ENCODE peak calls at places on chromosome 21, in four cellular contexts. G, D, F and I are unnamed samples.

GRCh38 chr21:36454706-36455105 is 25.2 kb downstream of the CLDN14 start:
- DNase-seq in D (no peak), G (no peak), F (no peak), I (no peak)

GRCh38 chr21:44531606-44532128 is 8.3 kb downstream of the KRTAP10-1 start:
- DNase-seq in G (no peak), F (peak), D (no peak), I (no peak)

GRCh38 chr21:34949499-34949898 is 99.6 kb downstream of the RUNX1 start:
- DNase-seq in F (no peak), G (no peak), D (no peak), I (no peak)

GRCh38 chr21:30216041-30216723 is at the start of gene CLDN8:
- DNase-seq in G (no peak), D (no peak), F (no peak), I (no peak)

GRCh38 chr21:37644666-37645065 is 271.6 kb downstream of the KCNJ6 start:
- DNase-seq in D (no peak), F (no peak), G (no peak), I (no peak)

GRCh38 chr21:38468989-38469388 is 29.3 kb downstream of the ERG start:
- DNase-seq in G (no peak), D (no peak), F (no peak), I (no peak)

GRCh38 chr21:42841156-42841915 is 38.0 kb downstream of the WDR4 start:
- DNase-seq in G (peak), D (no peak), F (peak), I (peak)

GRCh38 chr21:36079010-36079649 is 9.3 kb downstream of the CBR1 start:
- DNase-seq in F (no peak), G (peak), D (no peak), I (no peak)

DNA sequence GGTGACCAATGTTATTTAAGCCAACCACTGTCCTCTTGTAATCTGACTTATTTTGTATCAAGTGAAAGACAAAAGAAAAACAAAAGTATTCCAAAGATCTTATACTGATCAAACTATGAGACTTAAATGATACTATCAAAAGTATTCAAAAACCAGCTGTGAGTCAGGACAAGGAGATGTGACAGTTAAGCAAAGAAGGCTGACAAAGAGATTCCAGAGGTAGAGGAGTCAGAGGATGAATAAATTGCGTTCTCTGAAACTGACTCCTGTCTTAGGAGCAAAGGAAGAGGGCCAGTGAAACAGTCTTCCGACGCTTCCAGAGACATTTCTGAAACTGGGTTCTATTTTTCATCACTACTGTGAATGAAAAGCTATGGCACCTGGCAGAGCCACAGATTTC is 20.9 kb downstream of the TMEM50B start:
- DNase-seq in G (no peak), F (no peak), D (no peak), I (no peak)
- TF ChIP-seq TEAD4 in G (no peak), F (no peak), D (no peak), I (no peak)

GRCh38 chr21:40717008-40717407 is 129.9 kb downstream of the DSCAM start:
- DNase-seq in G (no peak), F (no peak), D (no peak), I (no peak)
- TF ChIP-seq TEAD4 in G (no peak), F (no peak), D (no peak), I (no peak)

DNA sequence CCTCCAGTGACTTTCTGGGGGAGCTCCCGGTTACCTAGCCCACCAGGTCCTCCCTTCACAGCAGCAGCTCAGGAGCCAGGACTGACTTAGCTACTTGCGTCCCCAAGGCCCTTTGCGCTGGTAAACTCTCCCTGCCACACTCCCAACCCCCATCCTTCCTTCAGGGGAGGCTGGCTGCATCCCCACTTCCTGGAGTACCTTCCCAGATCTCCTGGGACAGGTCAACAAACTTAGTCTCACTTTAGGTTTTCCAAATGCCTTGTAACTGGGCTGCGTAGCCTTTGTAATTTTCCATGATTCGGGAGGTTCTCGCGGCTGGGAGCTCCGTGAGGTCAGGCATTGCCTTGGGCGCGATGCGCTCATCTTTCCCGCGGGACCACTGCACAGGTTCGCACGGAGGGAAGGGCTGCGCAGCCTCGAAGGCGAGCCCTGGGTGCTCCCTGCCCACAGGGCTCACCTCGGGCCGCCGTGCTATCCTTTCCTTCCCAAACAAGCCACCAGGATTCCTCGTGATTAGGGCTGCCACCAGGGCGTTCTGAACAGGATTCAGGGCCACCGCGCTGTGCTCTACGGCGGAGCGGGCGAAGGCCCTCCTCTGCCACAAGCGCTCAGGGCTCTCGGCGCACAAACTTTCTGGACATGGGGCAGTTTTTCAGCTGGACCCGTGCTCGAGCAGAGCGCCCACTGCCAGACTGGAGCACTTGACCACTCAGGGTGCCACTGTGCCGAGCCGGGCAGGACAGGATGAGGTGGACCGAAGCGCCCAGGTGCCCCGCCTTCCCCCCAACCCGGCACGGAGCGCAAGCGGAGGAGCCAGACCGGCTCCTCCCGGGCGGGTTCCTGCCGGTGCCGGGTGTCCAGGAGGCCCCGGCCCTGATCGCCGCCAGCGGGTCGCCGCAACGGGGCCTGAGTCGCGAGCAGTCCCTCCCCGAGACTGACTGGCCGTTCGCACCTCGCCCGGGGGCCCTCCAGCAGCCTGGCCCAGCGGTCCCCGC is 1.1 kb downstream of the TMPRSS2 start:
- DNase-seq in G (no peak), F (peak), D (no peak), I (no peak)
- TF ChIP-seq TEAD4 in G (no peak), F (no peak), D (no peak), I (no peak)

DNA sequence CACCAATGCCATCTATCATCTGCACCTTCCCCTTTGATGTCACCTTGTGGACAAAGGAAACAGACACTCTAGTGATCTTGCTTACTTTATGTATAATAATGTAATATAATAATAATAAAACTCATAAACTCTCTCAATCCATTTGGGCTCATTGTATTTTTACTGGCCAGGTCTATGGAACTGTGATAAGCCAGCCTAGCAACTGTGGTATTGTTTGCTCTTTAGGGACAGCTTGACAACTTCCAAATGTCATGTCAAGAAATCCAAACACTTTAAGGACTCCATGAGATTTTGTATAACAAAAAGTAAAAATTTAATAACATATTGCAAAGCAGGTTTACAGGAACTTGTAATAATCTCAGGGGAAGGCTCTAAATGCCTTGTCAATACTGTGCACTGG is 1163.4 kb upstream of the TMPRSS15 start:
- DNase-seq in G (no peak), D (no peak), F (no peak), I (no peak)
- TF ChIP-seq TEAD4 in G (no peak), D (no peak), F (no peak), I (no peak)

GRCh38 chr21:33149166-33149565 is 79.2 kb downstream of the OLIG1 start:
- DNase-seq in G (no peak), D (no peak), F (no peak), I (no peak)
- TF ChIP-seq TEAD4 in G (no peak), D (no peak), F (no peak), I (no peak)

DNA sequence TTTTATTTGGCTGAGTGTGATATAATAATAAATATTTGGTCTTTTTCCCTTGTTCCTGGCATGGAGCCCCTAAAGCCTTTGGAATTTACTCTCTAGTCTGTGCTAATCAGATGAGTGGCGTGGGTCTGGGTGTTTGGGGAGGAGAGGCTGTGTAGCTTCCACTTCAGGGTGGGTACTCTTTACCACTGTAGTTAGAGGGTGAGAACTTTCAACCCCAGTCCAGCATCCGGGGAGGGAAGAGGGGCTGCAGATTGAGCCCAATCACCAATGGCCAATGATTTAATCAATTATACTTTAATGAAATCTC is 20.0 kb downstream of the USP25 start:
- DNase-seq in F (no peak), G (no peak), D (no peak), I (no peak)
- TF ChIP-seq TEAD4 in F (no peak), G (no peak), D (no peak), I (no peak)

GRCh38 chr21:45574081-45574501 is 31.9 kb upstream of the SLC19A1 start:
- DNase-seq in F (no peak), G (no peak), D (no peak), I (peak)
- TF ChIP-seq TEAD4 in F (no peak), G (no peak), D (no peak), I (no peak)

DNA sequence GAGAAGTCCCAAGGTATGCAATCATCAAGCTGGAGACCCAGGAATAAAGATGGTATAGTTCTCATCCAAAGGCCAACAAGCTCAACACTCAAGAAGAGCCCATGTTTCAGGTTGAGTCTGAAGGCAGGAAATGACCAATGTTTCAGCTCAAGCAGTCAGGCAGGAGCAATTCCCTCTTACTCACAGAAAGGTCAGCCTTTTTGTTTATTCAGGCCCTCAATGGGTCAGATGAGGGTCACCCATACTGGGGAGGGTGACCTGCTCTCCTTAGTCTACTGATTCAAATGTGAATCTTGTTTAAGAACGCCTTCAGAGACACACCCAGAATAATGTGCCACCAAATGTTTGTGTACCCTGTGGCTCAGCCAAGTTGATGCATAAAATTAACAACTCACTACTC is 262.4 kb downstream of the USP25 start:
- DNase-seq in G (no peak), F (no peak), D (no peak), I (no peak)
- TF ChIP-seq TEAD4 in G (no peak), F (no peak), D (no peak), I (no peak)